ENCODE peak calls at places on chromosomes 13 and 19, in six cellular contexts. A, H, Z, X, S and U are unnamed samples.

GRCh38 chr13:20528451-20528850 is 2.8 kb upstream of the CRYL1 start:
- DNase-seq in A (no peak), H (no peak), Z (no peak), X (no peak), S (no peak), U (no peak)

GRCh38 chr13:42883142-42883541 is 101.8 kb downstream of the FAM216B start:
- DNase-seq in A (no peak), H (no peak), Z (no peak), X (peak; percentile 38), S (no peak), U (no peak)

GRCh38 chr19:11673608-11674041 is 65.1 kb downstream of the ZNF823 start:
- DNase-seq in A (no peak), H (no peak), Z (no peak), X (peak; percentile 71), S (no peak), U (no peak)

GRCh38 chr13:99015606-99016520 is 38.0 kb upstream of the DOCK9 start:
- DNase-seq in A (no peak), H (no peak), Z (no peak), X (peak; percentile 33), S (peak; percentile 51), U (peak; percentile 73)

GRCh38 chr13:18948664-18949488 is 232.7 kb downstream of the TUBA3C start:
- DNase-seq in A (no peak), H (no peak), Z (no peak), X (no peak), S (no peak), U (no peak)

GRCh38 chr13:78593652-78594494 is 9.5 kb downstream of the POU4F1 start:
- DNase-seq in A (no peak), H (no peak), Z (no peak), X (no peak), S (no peak), U (no peak)

GRCh38 chr19:42422576-42423461 is 4.4 kb downstream of the LIPE start:
- DNase-seq in A (peak; percentile 34), H (no peak), Z (no peak), X (no peak), S (peak; percentile 48), U (peak; percentile 22)

GRCh38 chr19:32138416-32138815 is 207.0 kb upstream of the ZNF507 start:
- DNase-seq in A (no peak), H (no peak), Z (no peak), X (no peak), S (no peak), U (no peak)

GRCh38 chr19:37007587-37008220 is 70.5 kb upstream of the ZNF420 start:
- DNase-seq in A (peak; percentile 13), H (no peak), Z (peak; percentile 59), X (peak; percentile 67), S (no peak), U (no peak)

GRCh38 chr13:97148894-97149293 is 73.2 kb upstream of the MBNL2 start:
- DNase-seq in A (no peak), H (no peak), Z (peak; percentile 48), X (no peak), S (no peak), U (no peak)

GRCh38 chr19:39135701-39136100 is 10.1 kb downstream of the PAK4 start:
- DNase-seq in A (no peak), H (no peak), Z (no peak), X (no peak), S (no peak), U (no peak)

DNA sequence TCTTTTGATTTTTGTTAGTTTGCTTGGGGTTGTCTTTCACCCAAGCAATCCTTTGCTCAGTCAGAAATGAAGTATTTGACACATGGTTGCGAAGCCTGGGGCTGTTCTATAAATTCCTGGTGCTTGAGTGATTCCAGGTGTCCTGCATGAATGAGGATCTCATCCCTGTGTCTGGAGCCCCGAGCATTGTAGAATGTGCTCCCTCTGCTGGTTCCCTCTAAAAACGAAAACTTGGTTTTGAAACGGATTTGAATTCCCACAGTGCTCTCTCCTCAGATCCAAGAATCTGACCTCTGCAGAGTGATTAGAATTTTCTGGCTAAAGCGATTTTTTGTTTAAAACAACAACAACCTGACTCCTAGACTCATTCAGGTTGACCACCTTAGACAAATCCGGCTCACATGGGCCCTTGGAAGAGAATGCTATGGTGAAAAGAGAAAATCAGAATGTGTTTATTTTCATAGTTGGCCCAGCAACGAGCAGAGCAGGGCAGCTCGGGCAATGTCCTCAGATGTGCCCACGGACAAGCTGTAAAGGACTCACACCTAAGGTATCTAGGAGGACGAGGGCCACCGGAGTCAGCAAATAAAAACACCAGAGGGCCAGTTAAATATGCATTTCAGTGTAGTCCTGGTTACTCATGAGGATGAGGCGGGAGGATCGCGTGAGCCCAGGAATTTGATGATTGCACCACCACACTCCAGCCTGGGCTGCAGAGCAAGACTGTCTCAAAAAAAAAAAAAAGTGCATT is 8.7 kb upstream of the ATP12A start:
- DNase-seq in A (peak; percentile 87), H (no peak), Z (peak; percentile 44), X (peak; percentile 85), S (no peak), U (peak; percentile 11)
- H3K4me3 ChIP-seq in A (peak overlapping the region; percentile 1), H (peak overlapping the region; percentile 54), Z (peak overlapping the region; percentile 13), X (peak overlapping the region; percentile 37), S (no peak overlapping the region), U (peak overlapping the region; percentile 46)

DNA sequence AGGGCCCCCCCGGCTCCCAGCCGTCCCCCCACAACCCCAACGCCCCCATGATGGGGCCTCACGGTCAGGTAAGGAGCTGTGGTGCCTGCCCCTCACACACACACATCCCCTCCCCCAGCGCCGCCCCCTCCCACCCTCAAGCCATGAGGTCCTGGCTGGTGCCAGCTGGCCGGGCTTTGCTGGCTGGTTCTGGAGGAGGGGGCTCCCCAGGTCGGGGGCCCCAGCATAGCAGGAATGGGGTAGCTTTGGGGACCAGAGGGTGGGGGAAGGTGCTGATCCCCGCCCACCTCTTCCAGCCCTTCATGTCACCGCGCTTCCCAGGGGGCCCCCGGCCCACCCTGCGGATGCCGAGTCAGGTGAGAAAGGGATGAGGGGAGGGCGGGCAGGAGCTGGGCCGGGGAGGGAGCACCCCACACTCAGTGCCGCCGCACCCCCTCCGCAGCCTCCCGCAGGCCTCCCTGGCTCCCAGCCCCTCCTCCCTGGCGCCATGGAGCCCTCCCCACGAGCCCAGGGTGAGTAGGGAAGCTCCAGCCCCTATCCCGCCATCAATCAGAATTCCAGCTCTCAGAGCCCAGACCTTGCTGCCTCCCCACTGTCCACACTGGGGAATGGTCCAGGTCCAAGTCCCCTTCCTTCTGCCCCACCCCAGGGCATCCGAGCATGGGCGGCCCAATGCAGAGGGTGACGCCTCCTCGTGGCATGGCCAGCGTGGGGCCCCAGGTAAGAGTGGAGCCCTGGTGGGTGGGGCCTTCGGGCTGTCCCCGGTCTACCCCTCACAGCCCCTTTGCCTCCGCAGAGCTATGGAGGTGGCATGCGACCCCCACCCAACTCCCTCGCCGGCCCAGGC is 6.4 kb downstream of the ISYNA1 start:
- DNase-seq in A (no peak), H (no peak), Z (no peak), X (no peak), S (no peak), U (no peak)
- H3K4me3 ChIP-seq in A (no peak overlapping the region), H (no peak overlapping the region), Z (no peak overlapping the region), X (no peak overlapping the region), S (no peak overlapping the region), U (no peak overlapping the region)

GRCh38 chr19:3981373-3981735 is 3.9 kb downstream of the EEF2 start:
- DNase-seq in A (no peak), H (no peak), Z (no peak), X (no peak), S (no peak), U (no peak)
- H3K4me3 ChIP-seq in A (no peak overlapping the region), H (no peak overlapping the region), Z (no peak overlapping the region), X (no peak overlapping the region), S (no peak overlapping the region), U (no peak overlapping the region)

GRCh38 chr13:110713981-110714797 is 689 bp downstream of the ING1 start:
- DNase-seq in A (peak; percentile 50), H (no peak), Z (peak; percentile 71), X (peak; percentile 31), S (peak; percentile 82), U (no peak)

GRCh38 chr13:110712081-110712848 is 1.2 kb upstream of the ING1 start:
- DNase-seq in A (peak; percentile 84), H (no peak), Z (peak; percentile 88), X (peak; percentile 72), S (peak; percentile 79), U (peak; percentile 70)

GRCh38 chr13:110712849-110713641 is 455 bp upstream of the ING1 start:
- DNase-seq in A (peak; percentile 99), H (peak; percentile 99), Z (peak; percentile 99), X (peak; percentile 99), S (peak; percentile 100), U (peak; percentile 100)

GRCh38 chr13:110713642-110713952 is at the start of gene ING1:
- DNase-seq in A (no peak), H (no peak), Z (no peak), X (no peak), S (no peak), U (no peak)

GRCh38 chr13:110711778-110712070 is 1.8 kb upstream of the ING1 start:
- DNase-seq in A (no peak), H (no peak), Z (no peak), X (no peak), S (no peak), U (no peak)
- H3K4me3 ChIP-seq in A (peak overlapping the region; percentile 95), H (peak overlapping the region; percentile 98), Z (peak overlapping the region; percentile 99), X (peak overlapping the region; percentile 79), S (peak overlapping the region; percentile 100), U (peak overlapping the region; percentile 88)

DNA sequence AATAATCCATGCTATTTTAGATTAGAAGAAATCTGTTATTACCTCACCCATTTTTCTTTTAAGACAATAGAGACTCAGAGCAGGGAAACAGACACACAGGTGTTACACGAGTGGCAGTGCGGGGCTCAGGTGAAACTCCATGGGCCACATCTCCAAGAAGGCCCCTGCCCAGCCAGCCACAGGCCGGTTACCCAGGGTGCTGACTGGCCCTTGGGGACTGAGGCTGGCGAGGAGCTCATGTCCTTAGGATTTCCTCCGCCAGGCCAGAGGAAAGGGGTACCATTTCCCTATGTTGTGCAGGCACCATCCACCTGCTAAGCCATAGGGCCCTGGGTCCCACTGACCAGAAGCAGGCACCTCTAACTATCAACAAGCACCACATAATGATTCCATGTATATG is 10.6 kb downstream of the C19orf47 start:
- DNase-seq in A (no peak), H (no peak), Z (no peak), X (no peak), S (no peak), U (no peak)
- H3K4me3 ChIP-seq in A (no peak overlapping the region), H (no peak overlapping the region), Z (no peak overlapping the region), X (no peak overlapping the region), S (no peak overlapping the region), U (no peak overlapping the region)

DNA sequence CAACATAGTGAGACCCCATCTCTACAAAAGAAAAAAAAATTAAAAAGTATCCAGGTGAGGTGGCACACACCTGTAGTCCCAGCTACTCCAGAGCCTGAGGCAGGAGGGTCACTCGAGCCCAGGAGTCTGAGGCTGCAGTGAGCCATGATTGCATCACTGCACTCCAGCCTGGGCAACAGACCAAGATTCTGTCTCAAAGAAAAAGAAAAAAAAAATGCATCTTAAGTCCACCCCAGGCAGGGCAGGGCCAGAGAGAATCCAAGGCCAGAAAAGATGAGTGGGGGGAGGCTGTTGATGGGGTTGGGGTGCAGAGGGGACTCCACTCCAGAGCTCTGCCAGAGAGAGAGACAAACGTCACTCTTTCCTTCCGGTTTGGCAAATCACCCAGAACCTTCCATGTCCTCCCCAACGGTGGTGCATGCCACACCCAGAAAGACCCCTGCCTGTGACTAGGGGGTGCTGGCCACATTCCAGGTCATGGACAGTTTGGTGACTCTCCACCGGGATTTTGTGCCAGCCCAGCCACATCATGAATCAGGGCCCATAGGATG is 431 bp downstream of the FUT3 start:
- DNase-seq in A (peak; percentile 51), H (no peak), Z (peak; percentile 67), X (peak; percentile 65), S (no peak), U (no peak)
- H3K4me3 ChIP-seq in A (no peak overlapping the region), H (no peak overlapping the region), Z (no peak overlapping the region), X (no peak overlapping the region), S (no peak overlapping the region), U (no peak overlapping the region)